ENCODE peak calls at places on chromosomes 7 and 10, in seven cellular contexts. Z is cardiac muscle cell, K is AG09319, J is fibroblast of mammary gland, D is fibroblast of lung, Q is GM13977, E is left ventricle myocardium inferior. L is an unnamed sample.

GRCh38 chr7:33673029-33673700 is 232.2 kb upstream of the BMPER start:
- DNase-seq in Z (no peak), K (no peak), J (no peak), D (no peak), Q (no peak), E (no peak), L (no peak)

GRCh38 chr10:132280646-132281074 is 27.1 kb downstream of the STK32C start:
- DNase-seq in Z (no peak), K (no peak), J (no peak), D (no peak), Q (no peak), E (no peak), L (no peak)

GRCh38 chr10:4541292-4541691 is 284.7 kb upstream of the AKR1E2 start:
- DNase-seq in Z (peak; percentile 90), K (peak; percentile 67), J (peak; percentile 99), D (peak; percentile 88), Q (no peak), E (no peak), L (peak; percentile 87)

GRCh38 chr7:152403726-152404125 is 32.1 kb downstream of the KMT2C start:
- DNase-seq in Z (no peak), K (no peak), J (no peak), D (no peak), Q (peak; percentile 32), E (no peak), L (no peak)

GRCh38 chr7:144384555-144385245 is 18.8 kb downstream of the NOBOX start:
- DNase-seq in Z (peak; percentile 55), K (no peak), J (peak; percentile 38), D (no peak), Q (no peak), E (no peak), L (no peak)

GRCh38 chr10:23980054-23980453 is 228.9 kb upstream of the KIAA1217 start:
- DNase-seq in Z (no peak), K (no peak), J (no peak), D (no peak), Q (no peak), E (no peak), L (no peak)

GRCh38 chr10:74189999-74190421 is 39.0 kb downstream of the ADK start:
- DNase-seq in Z (peak; percentile 80), K (peak; percentile 89), J (peak; percentile 95), D (peak; percentile 88), Q (peak; percentile 39), E (no peak), L (peak; percentile 88)

GRCh38 chr10:101690461-101690860 is 4.5 kb downstream of the FBXW4 start:
- DNase-seq in Z (no peak), K (no peak), J (no peak), D (no peak), Q (no peak), E (no peak), L (no peak)

GRCh38 chr10:96902762-96903358 is 70.8 kb downstream of the LCOR start:
- DNase-seq in Z (no peak), K (no peak), J (no peak), D (no peak), Q (no peak), E (no peak), L (no peak)

GRCh38 chr7:23593706-23594105 is 3.5 kb upstream of the CCDC126 start:
- DNase-seq in Z (no peak), K (no peak), J (no peak), D (no peak), Q (peak; percentile 45), E (no peak), L (no peak)

GRCh38 chr10:70174058-70174741 is 3.9 kb upstream of the SAR1A start:
- DNase-seq in Z (no peak), K (no peak), J (no peak), D (no peak), Q (no peak), E (no peak), L (no peak)

GRCh38 chr7:73701357-73701995 is 18.0 kb downstream of the STX1A start:
- DNase-seq in Z (peak; percentile 57), K (no peak), J (peak; percentile 71), D (peak; percentile 56), Q (peak; percentile 74), E (no peak), L (no peak)

GRCh38 chr7:40810274-40810673 is 675.5 kb downstream of the SUGCT start:
- DNase-seq in Z (no peak), K (no peak), J (peak; percentile 31), D (no peak), Q (no peak), E (no peak), L (no peak)

GRCh38 chr7:147432068-147432467 is 1158.5 kb upstream of the C7orf33 start:
- DNase-seq in Z (peak; percentile 72), K (no peak), J (peak; percentile 32), D (peak; percentile 25), Q (no peak), E (no peak), L (no peak)

GRCh38 chr7:140230862-140231778 is 54.3 kb upstream of the KDM7A start:
- DNase-seq in Z (peak; percentile 46), K (no peak), J (peak; percentile 19), D (no peak), Q (peak; percentile 51), E (peak; percentile 42), L (no peak)

GRCh38 chr10:48495282-48496045 is 109.4 kb downstream of the ARHGAP22 start:
- DNase-seq in Z (no peak), K (no peak), J (no peak), D (no peak), Q (no peak), E (no peak), L (no peak)

GRCh38 chr10:96688789-96689188 is 31.5 kb downstream of the PIK3AP1 start:
- DNase-seq in Z (no peak), K (no peak), J (no peak), D (no peak), Q (no peak), E (no peak), L (no peak)

GRCh38 chr7:78395298-78396120 is 596.9 kb downstream of the PHTF2 start:
- DNase-seq in Z (no peak), K (no peak), J (no peak), D (no peak), Q (no peak), E (no peak), L (no peak)

GRCh38 chr7:13946181-13946580 is 43.3 kb downstream of the ETV1 start:
- DNase-seq in Z (peak; percentile 18), K (peak; percentile 4), J (peak; percentile 77), D (peak; percentile 57), Q (no peak), E (no peak), L (peak; percentile 21)

GRCh38 chr10:102131286-102132170 is 1.3 kb upstream of the PPRC1 start:
- DNase-seq in Z (no peak), K (no peak), J (peak; percentile 64), D (no peak), Q (no peak), E (no peak), L (no peak)

GRCh38 chr7:22016547-22016946 is 70.8 kb upstream of the CDCA7L start:
- DNase-seq in Z (no peak), K (no peak), J (no peak), D (no peak), Q (no peak), E (no peak), L (no peak)

DNA sequence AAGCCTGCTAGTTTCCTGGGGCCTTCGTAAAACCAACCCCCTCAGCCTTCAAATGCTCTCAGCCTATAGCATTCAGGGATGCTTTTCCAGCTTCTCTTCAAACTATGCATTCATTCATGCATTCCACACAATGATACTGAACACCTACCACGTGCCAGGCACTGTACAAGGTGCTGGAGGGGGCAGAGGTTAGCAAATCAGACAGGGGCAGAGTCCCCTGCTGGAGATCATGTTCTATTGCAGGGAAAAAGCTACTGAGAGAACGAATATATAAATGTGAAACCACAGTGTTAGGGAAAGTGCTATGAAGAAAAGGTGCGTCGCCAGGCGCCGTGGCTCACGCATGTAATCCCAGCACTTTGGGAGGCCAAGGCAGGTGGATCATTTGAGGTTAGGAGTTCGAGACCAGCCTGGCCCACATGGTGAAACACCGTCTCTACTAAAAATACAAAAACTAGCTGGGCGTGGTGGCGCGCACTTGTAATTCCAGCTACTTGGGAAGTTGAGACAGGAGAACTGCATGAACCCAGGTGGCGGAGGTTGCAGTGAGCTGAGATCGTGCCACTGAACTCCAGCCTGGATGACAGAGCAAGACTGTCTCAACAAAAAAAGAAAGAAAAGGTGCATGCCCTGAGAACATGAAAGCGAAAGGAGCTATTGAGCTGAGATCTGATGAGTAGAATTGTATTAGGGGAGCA is 64.6 kb upstream of the CALN1 start:
- DNase-seq in Z (no peak), K (no peak), J (no peak), D (no peak), Q (no peak), E (no peak), L (no peak)
- TF ChIP-seq CTCF in Z (no peak), K (no peak), J (no peak), D (no peak), Q (no peak), E (no peak), L (no peak)

DNA sequence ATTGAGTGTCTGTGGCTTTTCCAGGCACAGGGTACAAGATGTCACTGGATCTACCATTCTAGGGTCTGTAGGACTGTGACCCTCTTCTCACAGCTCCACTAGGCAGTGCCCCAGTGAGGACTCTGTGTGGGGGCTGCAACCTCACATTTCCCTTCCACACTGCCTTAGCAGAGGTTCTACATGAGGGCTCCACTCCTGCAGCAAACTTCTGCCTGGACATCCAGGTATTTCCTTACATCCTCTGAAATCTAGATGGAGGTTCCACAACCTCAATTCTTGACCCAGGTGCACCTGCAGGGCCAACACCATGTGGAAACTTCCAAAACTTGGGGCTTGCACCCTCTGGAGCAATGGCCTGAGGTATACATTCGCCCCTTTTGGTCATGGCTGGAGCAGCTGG is 183.7 kb downstream of the KCND2 start:
- DNase-seq in Z (no peak), K (no peak), J (no peak), D (no peak), Q (no peak), E (no peak), L (no peak)
- TF ChIP-seq CTCF in Z (no peak), K (no peak), J (no peak), D (no peak), Q (no peak), E (no peak), L (no peak)

DNA sequence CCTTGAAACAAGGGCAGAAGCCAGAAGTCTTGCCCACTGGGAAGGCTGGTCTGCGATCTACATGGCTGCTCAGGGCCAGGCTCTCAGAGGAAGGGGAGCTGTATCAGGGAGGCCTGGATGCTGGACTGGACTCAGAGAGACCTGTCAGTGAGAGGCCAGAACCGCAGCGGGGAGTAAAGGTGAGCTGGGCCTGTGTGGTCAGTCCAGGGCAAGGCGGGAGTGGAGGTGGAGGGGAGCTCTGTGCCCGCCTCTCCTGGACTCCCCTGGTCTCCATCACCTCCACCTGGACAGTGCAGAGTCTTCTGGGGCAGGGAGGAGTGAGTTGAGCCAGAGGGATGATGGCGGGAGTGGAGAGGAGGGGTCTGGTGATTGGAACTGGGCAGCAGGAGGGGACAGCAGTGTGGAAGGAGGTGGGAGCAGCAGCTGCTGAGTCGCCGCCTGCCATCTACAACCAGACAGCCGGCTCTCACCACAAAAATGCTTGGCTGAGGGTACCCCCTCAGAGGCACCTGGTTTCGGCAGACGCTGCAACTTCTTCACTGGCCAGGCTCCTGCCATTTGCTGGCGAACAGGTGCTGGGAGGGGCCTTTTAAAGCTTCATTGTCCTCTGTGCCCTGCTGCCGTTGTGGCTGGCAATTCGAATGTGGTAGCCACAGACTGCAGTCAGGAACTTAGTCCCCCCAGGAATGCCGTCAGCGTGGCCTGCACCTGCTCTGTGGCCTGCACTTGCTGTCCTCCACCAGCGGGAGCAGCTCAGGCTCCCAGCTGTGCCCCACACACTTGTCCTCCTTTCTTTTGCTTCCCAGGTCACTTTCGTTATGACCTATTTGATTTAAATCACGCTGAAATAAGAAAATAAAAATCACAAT is 3.5 kb downstream of the RASSF4 start:
- DNase-seq in Z (no peak), K (no peak), J (no peak), D (no peak), Q (peak; percentile 4), E (no peak), L (no peak)
- TF ChIP-seq CTCF in Z (peak; percentile 14), K (no peak), J (peak; percentile 8), D (peak; percentile 22), Q (peak; percentile 29), E (peak; percentile 53), L (peak; percentile 14)

GRCh38 chr7:75994388-75995051 is at the start of gene TMEM120A:
- DNase-seq in Z (peak; percentile 97), K (peak; percentile 80), J (peak; percentile 87), D (peak; percentile 90), Q (peak; percentile 100), E (peak; percentile 98), L (peak; percentile 43)
- TF ChIP-seq CTCF in Z (peak; percentile 16), K (no peak), J (no peak), D (no peak), Q (no peak), E (peak; percentile 56), L (peak; percentile 14)